ENCODE peak calls at places on chromosomes 2 and 18, in five cellular contexts. T is right atrium auricular region, N is PC-9, S is left lung, Z is SJSA1. M is an unnamed sample. For H3K36me3, the result is how much of the 10 kb centered on the place peaks cover.

GRCh38 chr2:128619471-128620325 is 301.0 kb upstream of the HS6ST1 start:
- DNase-seq in N (no peak), S (no peak), Z (no peak), T (no peak), M (no peak)

GRCh38 chr18:50817898-50818250 is 1.9 kb downstream of the MRO start:
- DNase-seq in N (no peak), S (no peak), T (no peak), Z (no peak), M (no peak)

GRCh38 chr2:127134833-127135830 is 28.2 kb upstream of the BIN1 start:
- DNase-seq in T (peak), N (no peak), S (peak), Z (peak), M (peak)

GRCh38 chr2:241195506-241196130 is 7.1 kb downstream of the ANO7 start:
- DNase-seq in S (no peak), Z (no peak), N (no peak), T (no peak), M (no peak)

GRCh38 chr2:224520064-224520463 is 65.1 kb downstream of the CUL3 start:
- DNase-seq in T (no peak), Z (no peak), N (no peak), S (no peak), M (no peak)

GRCh38 chr18:32379891-32380290 is 90.8 kb downstream of the GAREM1 start:
- DNase-seq in T (no peak), N (no peak), S (no peak), Z (no peak), M (no peak)

GRCh38 chr2:112032615-112033457 is 22.2 kb upstream of the TMEM87B start:
- DNase-seq in N (peak), Z (no peak), T (peak), S (peak), M (peak)

GRCh38 chr2:207855591-207855990 is 85.9 kb upstream of the FZD5 start:
- DNase-seq in N (no peak), Z (no peak), T (no peak), S (no peak), M (no peak)

GRCh38 chr18:77547757-77548156 is 298.1 kb downstream of the GALR1 start:
- DNase-seq in N (no peak), S (no peak), Z (no peak), T (no peak), M (no peak)

GRCh38 chr2:207157162-207157481 is 8.6 kb downstream of the KLF7 start:
- DNase-seq in S (no peak), T (no peak), N (no peak), Z (no peak), M (no peak)

GRCh38 chr18:48904847-48905394 is 45.8 kb downstream of the SMAD7 start:
- DNase-seq in T (no peak), N (no peak), Z (no peak), S (peak), M (no peak)

GRCh38 chr2:201182650-201183372 is at the start of gene CASP10:
- DNase-seq in N (peak), S (no peak), Z (no peak), T (no peak), M (no peak)

DNA sequence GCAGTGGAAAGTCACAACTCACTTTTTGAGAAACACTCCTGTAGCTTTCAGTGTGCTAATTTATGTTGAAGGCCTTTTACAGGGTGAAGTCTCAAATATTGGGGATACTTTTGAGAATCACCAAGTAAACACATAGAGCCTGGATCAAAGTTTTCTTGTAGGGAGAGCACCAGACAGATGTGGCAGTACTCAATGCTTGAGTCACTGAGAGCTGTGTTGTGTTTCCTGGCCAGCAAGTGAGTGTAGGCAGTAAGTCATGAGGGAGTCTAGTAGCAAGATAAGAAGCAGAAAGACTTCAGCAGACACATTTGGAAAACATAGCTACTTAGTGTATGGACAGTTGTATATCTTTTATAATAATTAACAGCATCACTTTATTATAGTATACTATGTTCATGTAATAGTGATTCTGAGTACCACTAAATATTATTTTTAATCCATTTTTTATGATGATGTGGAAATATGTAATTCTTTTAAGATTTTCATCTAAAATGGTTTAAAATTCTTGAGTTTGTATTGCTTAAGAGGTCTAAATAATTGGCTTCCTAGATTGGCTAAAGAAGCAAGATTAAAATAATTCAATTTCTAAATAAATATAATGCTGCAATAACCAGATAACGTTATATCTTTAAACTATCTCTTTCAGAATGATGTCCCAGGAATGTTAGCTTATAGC is 12.8 kb downstream of the PSMD1 start:
- DNase-seq in N (no peak), T (no peak), Z (no peak), S (no peak), M (no peak)
- H3K36me3 ChIP-seq in N (half or more), T (half or more), Z (half or more), S (under half), M (half or more)

GRCh38 chr2:43942881-43943280 is 52.9 kb downstream of the LRPPRC start:
- DNase-seq in S (no peak), T (no peak), N (no peak), Z (no peak), M (no peak)
- H3K36me3 ChIP-seq in S (under half), T (under half), N (half or more), Z (half or more), M (half or more)

GRCh38 chr2:105271393-105272045 is 30.0 kb downstream of the GPR45 start:
- DNase-seq in Z (no peak), T (no peak), N (no peak), S (no peak), M (no peak)
- H3K36me3 ChIP-seq in Z (half or more), T (half or more), N (under half), S (under half), M (under half)

GRCh38 chr2:190506666-190507065 is 27.9 kb downstream of the NEMP2 start:
- DNase-seq in N (no peak), S (no peak), T (no peak), Z (no peak), M (no peak)
- H3K36me3 ChIP-seq in N (under half), S (under half), T (under half), Z (under half), M (under half)

GRCh38 chr2:237765875-237766274 is 32.7 kb upstream of the RBM44 start:
- DNase-seq in S (no peak), N (no peak), T (no peak), Z (no peak), M (no peak)
- H3K36me3 ChIP-seq in S (under half), N (under half), T (under half), Z (half or more), M (under half)

GRCh38 chr2:156915332-156915731 is 342.2 kb upstream of the GALNT5 start:
- DNase-seq in T (no peak), N (no peak), S (no peak), Z (no peak), M (no peak)

DNA sequence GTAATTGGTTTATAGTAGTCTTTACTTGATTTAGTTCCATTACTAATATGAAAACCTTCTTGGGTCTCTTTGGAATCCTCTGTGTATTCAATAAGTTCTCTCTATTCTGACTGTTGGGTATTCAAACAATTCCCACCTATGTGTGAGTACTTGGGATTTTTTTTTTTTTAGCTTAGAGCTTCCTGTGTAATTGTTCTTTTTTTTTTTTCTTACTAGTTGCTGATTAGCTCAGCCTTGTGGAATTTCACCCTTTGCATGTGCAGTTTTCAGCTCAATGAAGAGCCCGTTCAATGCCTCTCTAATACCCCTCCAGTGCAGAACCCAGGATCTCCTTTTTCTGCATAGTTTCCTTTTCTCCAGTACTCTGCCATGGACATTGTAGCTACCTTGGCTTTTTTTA is 339.1 kb upstream of the GALNT5 start:
- DNase-seq in Z (no peak), S (no peak), N (no peak), T (no peak), M (no peak)
- H3K36me3 ChIP-seq in Z (under half), S (under half), N (under half), T (under half), M (under half)

DNA sequence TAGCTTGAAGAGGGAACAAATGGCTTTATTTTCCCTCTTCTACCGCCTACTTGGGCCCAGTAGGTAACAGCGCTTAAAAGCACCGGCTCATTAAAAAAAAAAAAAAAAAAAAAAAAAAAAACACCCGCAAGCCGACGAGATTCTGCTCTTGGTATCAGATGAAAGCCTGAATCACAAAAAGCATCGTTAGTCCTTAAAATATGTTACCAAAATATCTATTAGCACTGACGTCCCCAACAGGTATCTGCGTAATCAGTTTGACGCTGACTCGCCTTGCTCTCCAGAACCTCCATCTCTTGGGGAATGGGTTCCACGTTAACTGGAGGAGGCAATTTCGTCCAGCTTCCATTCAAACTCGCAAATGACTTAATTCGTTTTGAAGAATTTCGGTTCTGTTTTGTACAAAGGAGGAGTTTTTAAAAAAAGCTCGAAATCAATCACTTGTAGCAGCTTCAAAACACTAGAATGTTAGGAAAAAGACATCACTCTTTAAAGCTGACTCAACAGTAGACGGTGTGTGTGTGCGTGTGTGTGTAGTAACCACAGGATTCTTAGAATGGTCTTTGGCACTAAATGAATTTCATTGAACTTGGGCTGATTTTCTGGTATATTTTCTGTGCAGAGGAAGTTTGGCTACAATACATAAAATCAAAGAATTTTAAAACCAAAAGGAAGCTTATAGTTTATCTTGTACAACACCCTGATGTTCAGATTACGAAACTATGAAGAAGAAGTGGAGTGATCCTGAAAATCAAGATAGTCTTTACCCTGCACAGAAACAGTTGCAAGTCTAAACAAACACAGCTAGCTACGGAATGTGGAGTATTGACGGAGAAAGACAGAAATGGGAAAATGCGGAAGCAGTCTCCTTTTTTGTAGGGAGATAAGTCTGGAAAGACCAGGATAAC is 1.1 kb upstream of the PGAP1 start:
- DNase-seq in S (no peak), Z (peak), N (peak), T (no peak), M (peak)
- H3K36me3 ChIP-seq in S (under half), Z (under half), N (under half), T (under half), M (under half)

GRCh38 chr2:102724553-102724952 is 37.3 kb upstream of the TMEM182 start:
- DNase-seq in T (no peak), N (no peak), Z (no peak), S (no peak), M (no peak)

GRCh38 chr2:102726128-102727087 is 35.4 kb upstream of the TMEM182 start:
- DNase-seq in Z (no peak), S (no peak), N (no peak), T (no peak), M (peak)

GRCh38 chr2:102718387-102719316 is 43.2 kb upstream of the TMEM182 start:
- DNase-seq in T (no peak), Z (no peak), S (no peak), N (no peak), M (no peak)

GRCh38 chr2:102724016-102724490 is 37.8 kb upstream of the TMEM182 start:
- DNase-seq in N (no peak), S (no peak), Z (no peak), T (no peak), M (peak)
- H3K36me3 ChIP-seq in N (under half), S (under half), Z (under half), T (under half), M (under half)